ENCODE peak calls at places on chromosomes 13 and 19, in five cellular contexts. K, D, F, P and S are unnamed samples.
A peak's percentile ranks its signal among the peaks of the same experiment; 100 is the strongest.

GRCh38 chr13:28582225-28582891 is 76.6 kb upstream of the POMP start:
- DNase-seq in K (no peak), D (peak; percentile 53), F (no peak), P (no peak), S (no peak)

GRCh38 chr13:31846984-31847752 is 107.8 kb downstream of the RXFP2 start:
- DNase-seq in K (no peak), D (no peak), F (peak; percentile 21), P (no peak), S (no peak)

GRCh38 chr13:100304241-100304640 is 215.3 kb downstream of the PCCA start:
- DNase-seq in K (no peak), D (no peak), F (no peak), P (no peak), S (no peak)

GRCh38 chr13:52348983-52349780 is 56.8 kb downstream of the THSD1 start:
- DNase-seq in K (peak; percentile 86), D (peak; percentile 85), F (no peak), P (no peak), S (no peak)

GRCh38 chr13:70732611-70733010 is 624.4 kb upstream of the KLHL1 start:
- DNase-seq in K (no peak), D (no peak), F (no peak), P (no peak), S (no peak)

GRCh38 chr13:27522847-27523246 is 72.5 kb upstream of the MTIF3 start:
- DNase-seq in K (no peak), D (no peak), F (no peak), P (no peak), S (no peak)

GRCh38 chr13:101529419-101529818 is 76.9 kb downstream of the ITGBL1 start:
- DNase-seq in K (no peak), D (peak; percentile 90), F (no peak), P (no peak), S (peak; percentile 74)

GRCh38 chr13:78826936-78827335 is 168.0 kb upstream of the OBI1 start:
- DNase-seq in K (no peak), D (no peak), F (no peak), P (no peak), S (no peak)

GRCh38 chr19:12784871-12785430 is 6.3 kb upstream of the JUNB start:
- DNase-seq in K (peak; percentile 33), D (peak; percentile 26), F (no peak), P (peak; percentile 48), S (no peak)

GRCh38 chr13:24630851-24631341 is 49.3 kb upstream of the ATP12A start:
- DNase-seq in K (peak; percentile 73), D (peak; percentile 46), F (no peak), P (no peak), S (no peak)

GRCh38 chr13:108967371-108967770 is 338.0 kb downstream of the MYO16 start:
- DNase-seq in K (no peak), D (no peak), F (no peak), P (no peak), S (no peak)

GRCh38 chr13:75341025-75341424 is 140.9 kb downstream of the TBC1D4 start:
- DNase-seq in K (no peak), D (no peak), F (no peak), P (no peak), S (no peak)

GRCh38 chr13:35086667-35087066 is 144.6 kb downstream of the NBEA start:
- DNase-seq in K (no peak), D (no peak), F (no peak), P (no peak), S (no peak)

GRCh38 chr13:42574435-42575311 is 721 bp downstream of the TNFSF11 start:
- DNase-seq in K (no peak), D (no peak), F (peak; percentile 28), P (no peak), S (no peak)

GRCh38 chr19:1873524-1874473 is 10.4 kb upstream of the KLF16 start:
- DNase-seq in K (no peak), D (no peak), F (peak; percentile 61), P (no peak), S (no peak)

GRCh38 chr19:10737680-10738079 is 19.8 kb downstream of the DNM2 start:
- DNase-seq in K (no peak), D (no peak), F (no peak), P (no peak), S (no peak)

GRCh38 chr19:4647676-4648644 is 8.6 kb downstream of the TNFAIP8L1 start:
- DNase-seq in K (no peak), D (no peak), F (peak; percentile 74), P (no peak), S (no peak)

GRCh38 chr19:32822916-32823746 is 46.4 kb downstream of the SLC7A9 start:
- DNase-seq in K (no peak), D (no peak), F (no peak), P (no peak), S (no peak)
- H3K27me3 ChIP-seq in K (peaks cover 6% of the 10 kb centered on the region), D (peaks cover 17% of the 10 kb centered on the region), F (no peaks in the 10 kb centered on the region), P (no peaks in the 10 kb centered on the region), S (no peaks in the 10 kb centered on the region)

DNA sequence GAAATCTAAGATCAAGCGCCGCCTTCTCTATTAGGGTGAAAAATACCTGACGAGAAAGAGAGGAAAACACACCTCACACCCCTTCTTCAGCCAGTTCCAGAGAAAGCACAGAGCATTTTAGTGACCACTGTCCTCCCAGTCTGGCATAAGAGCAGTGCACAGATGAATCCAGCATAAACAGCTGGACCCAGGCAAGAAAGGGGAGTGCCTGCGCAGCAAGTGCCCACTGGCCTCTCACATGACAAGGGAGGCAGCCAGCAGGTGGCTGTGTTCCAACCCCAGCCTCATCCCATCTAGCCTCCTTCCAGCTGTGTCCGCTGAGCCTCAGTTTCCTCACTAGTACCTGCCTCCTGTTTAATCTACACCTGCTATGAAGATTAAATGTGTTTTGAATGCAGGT is 8.0 kb downstream of the MED26 start:
- DNase-seq in K (no peak), D (no peak), F (no peak), P (no peak), S (no peak)
- H3K4me1 ChIP-seq in K (peaks cover 19% of the 10 kb centered on the region), D (peaks cover 4% of the 10 kb centered on the region), F (no peaks in the 10 kb centered on the region), P (peaks cover 6% of the 10 kb centered on the region), S (peaks cover 4% of the 10 kb centered on the region)

GRCh38 chr13:102825921-102826706 is 19.7 kb upstream of the ERCC5 start:
- DNase-seq in K (peak; percentile 86), D (peak; percentile 93), F (no peak), P (no peak), S (no peak)
- H3K27ac ChIP-seq in K (peak overlapping the region; percentile 59), D (peak overlapping the region; percentile 88), F (no peak overlapping the region), P (no peak overlapping the region), S (no peak overlapping the region)

GRCh38 chr19:50552540-50552939 is 15.7 kb downstream of the LRRC4B start:
- DNase-seq in K (no peak), D (no peak), F (no peak), P (no peak), S (no peak)
- H3K27me3 ChIP-seq in K (peaks cover 100% of the 10 kb centered on the region), D (peaks cover 37% of the 10 kb centered on the region), F (no peaks in the 10 kb centered on the region), P (peaks cover 26% of the 10 kb centered on the region), S (peaks cover 8% of the 10 kb centered on the region)